ENCODE peak calls at places on chromosomes 6 and 20, in five cellular contexts. E is activated CD4-positive, alpha-beta T cell treated with anti-CD3 and anti-CD28 coated beads for 36 hours; O is NCI-H1105; B is iris pigment epithelial cell; D is activated T-cell treated with anti-CD3 and anti-CD28 coated beads for 4 hours. Y is an unnamed sample.

GRCh38 chr6:161901740-161902426 is 628.0 kb upstream of the AGPAT4 start:
- DNase-seq in E (no peak), O (no peak), B (no peak), D (no peak), Y (no peak)

GRCh38 chr20:50385733-50386640 is 124.2 kb upstream of the PTPN1 start:
- DNase-seq in O (no peak), D (peak), B (no peak), E (peak), Y (no peak)

GRCh38 chr20:10414982-10415650 is 18.9 kb downstream of the MKKS start:
- DNase-seq in D (no peak), O (no peak), E (no peak), B (no peak), Y (no peak)

GRCh38 chr20:47950103-47950502 is 164.8 kb upstream of the SULF2 start:
- DNase-seq in D (no peak), B (peak), E (no peak), O (peak), Y (peak)

GRCh38 chr6:26545617-26546016 is 7.5 kb downstream of the HMGN4 start:
- DNase-seq in E (no peak), O (no peak), D (no peak), B (no peak), Y (no peak)

GRCh38 chr20:58611236-58612020 is 39.7 kb upstream of the STX16 start:
- DNase-seq in D (no peak), B (no peak), O (no peak), E (no peak), Y (no peak)

GRCh38 chr6:126335210-126335609 is 4.7 kb upstream of the CENPW start:
- DNase-seq in E (no peak), O (no peak), B (no peak), D (no peak), Y (no peak)

GRCh38 chr6:128305976-128306375 is 214.4 kb downstream of the PTPRK start:
- DNase-seq in D (no peak), O (no peak), E (no peak), B (peak), Y (no peak)

GRCh38 chr6:72182337-72183246 is 296.2 kb downstream of the RIMS1 start:
- DNase-seq in O (peak), D (no peak), E (peak), B (peak), Y (peak)

GRCh38 chr20:60010689-60011417 is 52.6 kb downstream of the CDH26 start:
- DNase-seq in D (no peak), E (no peak), O (no peak), B (no peak), Y (no peak)

Y was measured in hepatocyte.